ENCODE peak calls at places on chromosomes 16 and 17, in eight cellular contexts. One of them, this sample, is unnamed.

GRCh38 chr17:82866521-82867214 is 26.8 kb upstream of the ZNF750 start:
- DNase-seq in foreskin keratinocyte: no peak
- DNase-seq in BJ: no peak
- DNase-seq in midbrain: no peak
- DNase-seq in small intestine: no peak
- DNase-seq in activated CD8-positive, alpha-beta memory T cell treated with anti-CD3 and anti-CD28 coated beads for 24 hours: no peak
- DNase-seq in GM10248: no peak
- DNase-seq in dermis blood vessel endothelial cell: peak
- DNase-seq in this sample: no peak

GRCh38 chr17:51365090-51365489 is 104.7 kb downstream of the UTP18 start:
- DNase-seq in foreskin keratinocyte: no peak
- DNase-seq in midbrain: no peak
- DNase-seq in GM10248: no peak
- DNase-seq in BJ: no peak
- DNase-seq in activated CD8-positive, alpha-beta memory T cell treated with anti-CD3 and anti-CD28 coated beads for 24 hours: no peak
- DNase-seq in dermis blood vessel endothelial cell: no peak
- DNase-seq in small intestine: no peak
- DNase-seq in this sample: peak

GRCh38 chr16:51641191-51641765 is 490.2 kb upstream of the SALL1 start:
- DNase-seq in activated CD8-positive, alpha-beta memory T cell treated with anti-CD3 and anti-CD28 coated beads for 24 hours: no peak
- DNase-seq in midbrain: no peak
- DNase-seq in foreskin keratinocyte: no peak
- DNase-seq in BJ: no peak
- DNase-seq in dermis blood vessel endothelial cell: no peak
- DNase-seq in GM10248: no peak
- DNase-seq in small intestine: no peak
- DNase-seq in this sample: no peak

GRCh38 chr16:29192329-29193247 is 207.7 kb downstream of the LAT start:
- DNase-seq in foreskin keratinocyte: no peak
- DNase-seq in BJ: no peak
- DNase-seq in small intestine: no peak
- DNase-seq in activated CD8-positive, alpha-beta memory T cell treated with anti-CD3 and anti-CD28 coated beads for 24 hours: no peak
- DNase-seq in dermis blood vessel endothelial cell: no peak
- DNase-seq in GM10248: no peak
- DNase-seq in midbrain: no peak
- DNase-seq in this sample: no peak

GRCh38 chr16:66267287-66268137 is 99.0 kb upstream of the CDH5 start:
- DNase-seq in small intestine: no peak
- DNase-seq in foreskin keratinocyte: no peak
- DNase-seq in BJ: no peak
- DNase-seq in dermis blood vessel endothelial cell: no peak
- DNase-seq in GM10248: no peak
- DNase-seq in activated CD8-positive, alpha-beta memory T cell treated with anti-CD3 and anti-CD28 coated beads for 24 hours: peak
- DNase-seq in midbrain: no peak
- DNase-seq in this sample: no peak

GRCh38 chr16:59527206-59527997 is 793.3 kb upstream of the GOT2 start:
- DNase-seq in dermis blood vessel endothelial cell: no peak
- DNase-seq in activated CD8-positive, alpha-beta memory T cell treated with anti-CD3 and anti-CD28 coated beads for 24 hours: no peak
- DNase-seq in midbrain: no peak
- DNase-seq in BJ: peak
- DNase-seq in foreskin keratinocyte: peak
- DNase-seq in small intestine: no peak
- DNase-seq in GM10248: no peak
- DNase-seq in this sample: no peak

GRCh38 chr17:59469786-59470485 is 95.5 kb upstream of the DHX40 start:
- DNase-seq in foreskin keratinocyte: no peak
- DNase-seq in midbrain: no peak
- DNase-seq in dermis blood vessel endothelial cell: no peak
- DNase-seq in activated CD8-positive, alpha-beta memory T cell treated with anti-CD3 and anti-CD28 coated beads for 24 hours: peak
- DNase-seq in small intestine: peak
- DNase-seq in BJ: no peak
- DNase-seq in GM10248: no peak
- DNase-seq in this sample: no peak

GRCh38 chr16:57091990-57092785 is at the start of gene CPNE2:
- DNase-seq in GM10248: peak
- DNase-seq in BJ: no peak
- DNase-seq in midbrain: peak
- DNase-seq in activated CD8-positive, alpha-beta memory T cell treated with anti-CD3 and anti-CD28 coated beads for 24 hours: peak
- DNase-seq in small intestine: peak
- DNase-seq in dermis blood vessel endothelial cell: peak
- DNase-seq in foreskin keratinocyte: peak
- DNase-seq in this sample: no peak

GRCh38 chr17:81371910-81372760 is 23.1 kb upstream of the BAHCC1 start:
- DNase-seq in small intestine: peak
- DNase-seq in BJ: no peak
- DNase-seq in foreskin keratinocyte: no peak
- DNase-seq in dermis blood vessel endothelial cell: peak
- DNase-seq in midbrain: peak
- DNase-seq in GM10248: no peak
- DNase-seq in activated CD8-positive, alpha-beta memory T cell treated with anti-CD3 and anti-CD28 coated beads for 24 hours: no peak
- DNase-seq in this sample: peak

GRCh38 chr16:29909398-29909797 is 9.1 kb downstream of the ASPHD1 start:
- DNase-seq in BJ: no peak
- DNase-seq in small intestine: no peak
- DNase-seq in GM10248: no peak
- DNase-seq in activated CD8-positive, alpha-beta memory T cell treated with anti-CD3 and anti-CD28 coated beads for 24 hours: no peak
- DNase-seq in midbrain: no peak
- DNase-seq in dermis blood vessel endothelial cell: no peak
- DNase-seq in foreskin keratinocyte: no peak
- DNase-seq in this sample: no peak

GRCh38 chr17:76123749-76124581 is 17.1 kb downstream of the FOXJ1 start:
- DNase-seq in midbrain: no peak
- DNase-seq in BJ: no peak
- DNase-seq in foreskin keratinocyte: no peak
- DNase-seq in dermis blood vessel endothelial cell: no peak
- DNase-seq in small intestine: no peak
- DNase-seq in GM10248: no peak
- DNase-seq in activated CD8-positive, alpha-beta memory T cell treated with anti-CD3 and anti-CD28 coated beads for 24 hours: no peak
- DNase-seq in this sample: no peak

GRCh38 chr16:57941016-57941656 is 29.8 kb downstream of the CNGB1 start:
- DNase-seq in midbrain: peak
- DNase-seq in BJ: no peak
- DNase-seq in foreskin keratinocyte: no peak
- DNase-seq in activated CD8-positive, alpha-beta memory T cell treated with anti-CD3 and anti-CD28 coated beads for 24 hours: no peak
- DNase-seq in small intestine: peak
- DNase-seq in GM10248: no peak
- DNase-seq in dermis blood vessel endothelial cell: peak
- DNase-seq in this sample: no peak

GRCh38 chr17:47733047-47733413 is at the start of gene TBX21:
- DNase-seq in activated CD8-positive, alpha-beta memory T cell treated with anti-CD3 and anti-CD28 coated beads for 24 hours: peak
- DNase-seq in BJ: no peak
- DNase-seq in dermis blood vessel endothelial cell: peak
- DNase-seq in foreskin keratinocyte: no peak
- DNase-seq in GM10248: peak
- DNase-seq in midbrain: no peak
- DNase-seq in small intestine: peak
- DNase-seq in this sample: no peak

GRCh38 chr17:50471009-50471905 is 2.6 kb upstream of the CHAD start:
- DNase-seq in foreskin keratinocyte: no peak
- DNase-seq in GM10248: no peak
- DNase-seq in midbrain: peak
- DNase-seq in BJ: no peak
- DNase-seq in activated CD8-positive, alpha-beta memory T cell treated with anti-CD3 and anti-CD28 coated beads for 24 hours: no peak
- DNase-seq in dermis blood vessel endothelial cell: no peak
- DNase-seq in small intestine: no peak
- DNase-seq in this sample: no peak

GRCh38 chr17:9676084-9676483 is 30.8 kb downstream of the USP43 start:
- DNase-seq in foreskin keratinocyte: no peak
- DNase-seq in GM10248: no peak
- DNase-seq in midbrain: no peak
- DNase-seq in small intestine: peak
- DNase-seq in BJ: no peak
- DNase-seq in dermis blood vessel endothelial cell: no peak
- DNase-seq in activated CD8-positive, alpha-beta memory T cell treated with anti-CD3 and anti-CD28 coated beads for 24 hours: no peak
- DNase-seq in this sample: no peak

GRCh38 chr17:72373910-72374741 is 253.3 kb downstream of the SOX9 start:
- DNase-seq in GM10248: no peak
- DNase-seq in foreskin keratinocyte: no peak
- DNase-seq in BJ: no peak
- DNase-seq in midbrain: no peak
- DNase-seq in small intestine: no peak
- DNase-seq in activated CD8-positive, alpha-beta memory T cell treated with anti-CD3 and anti-CD28 coated beads for 24 hours: no peak
- DNase-seq in dermis blood vessel endothelial cell: peak
- DNase-seq in this sample: no peak

GRCh38 chr16:7335991-7336634 is 3.5 kb downstream of the RBFOX1 start:
- DNase-seq in BJ: no peak
- DNase-seq in dermis blood vessel endothelial cell: no peak
- DNase-seq in midbrain: no peak
- DNase-seq in activated CD8-positive, alpha-beta memory T cell treated with anti-CD3 and anti-CD28 coated beads for 24 hours: no peak
- DNase-seq in foreskin keratinocyte: no peak
- DNase-seq in small intestine: no peak
- DNase-seq in GM10248: no peak
- DNase-seq in this sample: no peak

GRCh38 chr17:15965510-15965909 is 20.6 kb downstream of the ADORA2B start:
- DNase-seq in dermis blood vessel endothelial cell: no peak
- DNase-seq in small intestine: no peak
- DNase-seq in BJ: no peak
- DNase-seq in foreskin keratinocyte: no peak
- DNase-seq in activated CD8-positive, alpha-beta memory T cell treated with anti-CD3 and anti-CD28 coated beads for 24 hours: no peak
- DNase-seq in midbrain: no peak
- DNase-seq in GM10248: no peak
- DNase-seq in this sample: no peak

GRCh38 chr17:77400445-77400870 is 259.7 kb downstream of the SEC14L1 start:
- DNase-seq in foreskin keratinocyte: no peak
- DNase-seq in dermis blood vessel endothelial cell: peak
- DNase-seq in midbrain: no peak
- DNase-seq in GM10248: peak
- DNase-seq in BJ: no peak
- DNase-seq in small intestine: no peak
- DNase-seq in activated CD8-positive, alpha-beta memory T cell treated with anti-CD3 and anti-CD28 coated beads for 24 hours: peak
- DNase-seq in this sample: peak

GRCh38 chr17:17841620-17842025 is 4.8 kb upstream of the SREBF1 start:
- DNase-seq in midbrain: peak
- DNase-seq in activated CD8-positive, alpha-beta memory T cell treated with anti-CD3 and anti-CD28 coated beads for 24 hours: no peak
- DNase-seq in GM10248: no peak
- DNase-seq in foreskin keratinocyte: peak
- DNase-seq in small intestine: no peak
- DNase-seq in dermis blood vessel endothelial cell: no peak
- DNase-seq in BJ: no peak
- DNase-seq in this sample: no peak

GRCh38 chr17:4585203-4585939 is 1.0 kb downstream of the SMTNL2 start:
- DNase-seq in BJ: no peak
- DNase-seq in activated CD8-positive, alpha-beta memory T cell treated with anti-CD3 and anti-CD28 coated beads for 24 hours: no peak
- DNase-seq in foreskin keratinocyte: no peak
- DNase-seq in dermis blood vessel endothelial cell: no peak
- DNase-seq in small intestine: no peak
- DNase-seq in GM10248: no peak
- DNase-seq in midbrain: no peak
- DNase-seq in this sample: no peak

GRCh38 chr17:77498056-77498785 is 357.5 kb downstream of the SEC14L1 start:
- DNase-seq in small intestine: no peak
- DNase-seq in BJ: no peak
- DNase-seq in dermis blood vessel endothelial cell: no peak
- DNase-seq in midbrain: no peak
- DNase-seq in activated CD8-positive, alpha-beta memory T cell treated with anti-CD3 and anti-CD28 coated beads for 24 hours: no peak
- DNase-seq in foreskin keratinocyte: no peak
- DNase-seq in GM10248: no peak
- DNase-seq in this sample: no peak

GRCh38 chr17:17391575-17392370 is 85.0 kb upstream of the MED9 start:
- DNase-seq in BJ: no peak
- DNase-seq in small intestine: peak
- DNase-seq in activated CD8-positive, alpha-beta memory T cell treated with anti-CD3 and anti-CD28 coated beads for 24 hours: peak
- DNase-seq in dermis blood vessel endothelial cell: no peak
- DNase-seq in foreskin keratinocyte: no peak
- DNase-seq in midbrain: no peak
- DNase-seq in GM10248: no peak
- DNase-seq in this sample: no peak

GRCh38 chr17:41785876-41786226 is 660 bp downstream of the JUP start:
- DNase-seq in GM10248: no peak
- DNase-seq in dermis blood vessel endothelial cell: no peak
- DNase-seq in small intestine: peak
- DNase-seq in foreskin keratinocyte: peak
- DNase-seq in BJ: no peak
- DNase-seq in activated CD8-positive, alpha-beta memory T cell treated with anti-CD3 and anti-CD28 coated beads for 24 hours: no peak
- DNase-seq in midbrain: no peak
- DNase-seq in this sample: no peak

GRCh38 chr17:12995896-12996295 is 21.9 kb downstream of the ELAC2 start:
- DNase-seq in midbrain: no peak
- DNase-seq in foreskin keratinocyte: no peak
- DNase-seq in GM10248: no peak
- DNase-seq in small intestine: no peak
- DNase-seq in BJ: no peak
- DNase-seq in activated CD8-positive, alpha-beta memory T cell treated with anti-CD3 and anti-CD28 coated beads for 24 hours: no peak
- DNase-seq in dermis blood vessel endothelial cell: no peak
- DNase-seq in this sample: no peak

GRCh38 chr17:29084476-29085148 is 41.7 kb downstream of the PIPOX start:
- DNase-seq in activated CD8-positive, alpha-beta memory T cell treated with anti-CD3 and anti-CD28 coated beads for 24 hours: no peak
- DNase-seq in dermis blood vessel endothelial cell: no peak
- DNase-seq in foreskin keratinocyte: no peak
- DNase-seq in small intestine: no peak
- DNase-seq in BJ: no peak
- DNase-seq in GM10248: no peak
- DNase-seq in midbrain: peak
- DNase-seq in this sample: no peak

GRCh38 chr16:88634141-88634993 is 4.0 kb upstream of the IL17C start:
- DNase-seq in foreskin keratinocyte: no peak
- DNase-seq in activated CD8-positive, alpha-beta memory T cell treated with anti-CD3 and anti-CD28 coated beads for 24 hours: peak
- DNase-seq in midbrain: no peak
- DNase-seq in BJ: no peak
- DNase-seq in small intestine: peak
- DNase-seq in dermis blood vessel endothelial cell: peak
- DNase-seq in GM10248: peak
- DNase-seq in this sample: no peak

GRCh38 chr16:3637371-3637923 is 17.0 kb upstream of the DNASE1 start:
- DNase-seq in activated CD8-positive, alpha-beta memory T cell treated with anti-CD3 and anti-CD28 coated beads for 24 hours: peak
- DNase-seq in midbrain: no peak
- DNase-seq in BJ: no peak
- DNase-seq in foreskin keratinocyte: no peak
- DNase-seq in GM10248: peak
- DNase-seq in dermis blood vessel endothelial cell: peak
- DNase-seq in small intestine: peak
- DNase-seq in this sample: no peak

GRCh38 chr17:64682261-64683181 is 20.4 kb upstream of the SMURF2 start:
- DNase-seq in GM10248: no peak
- DNase-seq in foreskin keratinocyte: no peak
- DNase-seq in activated CD8-positive, alpha-beta memory T cell treated with anti-CD3 and anti-CD28 coated beads for 24 hours: no peak
- DNase-seq in dermis blood vessel endothelial cell: peak
- DNase-seq in midbrain: no peak
- DNase-seq in BJ: no peak
- DNase-seq in small intestine: no peak
- DNase-seq in this sample: no peak

GRCh38 chr16:31467151-31467550 is 4.8 kb upstream of the TGFB1I1 start:
- DNase-seq in GM10248: no peak
- DNase-seq in activated CD8-positive, alpha-beta memory T cell treated with anti-CD3 and anti-CD28 coated beads for 24 hours: no peak
- DNase-seq in midbrain: no peak
- DNase-seq in small intestine: no peak
- DNase-seq in dermis blood vessel endothelial cell: no peak
- DNase-seq in BJ: no peak
- DNase-seq in foreskin keratinocyte: no peak
- DNase-seq in this sample: no peak